ENCODE peak calls at places on chromosomes 7 and 10, in eight cellular contexts. L, S, X, D, F, O, W and J are unnamed samples.

GRCh38 chr10:484925-485661 is 204.4 kb downstream of the DIP2C start:
- DNase-seq in O (no peak), X (no peak), D (no peak), F (no peak), S (no peak), L (no peak), W (no peak), J (no peak)

GRCh38 chr10:111831058-111831457 is 352.5 kb downstream of the GPAM start:
- DNase-seq in F (no peak), L (no peak), O (no peak), S (no peak), X (no peak), D (no peak), W (no peak), J (no peak)

GRCh38 chr10:48418189-48418588 is 111.7 kb downstream of the MAPK8 start:
- DNase-seq in O (no peak), L (no peak), D (no peak), W (no peak), S (no peak), X (no peak), F (no peak), J (no peak)

GRCh38 chr10:31698169-31698890 is 230.3 kb downstream of the ARHGAP12 start:
- DNase-seq in F (peak), D (no peak), L (no peak), O (no peak), S (peak), X (peak), W (no peak), J (peak)

GRCh38 chr10:326350-326749 is 191.1 kb downstream of the ZMYND11 start:
- DNase-seq in L (no peak), F (no peak), O (no peak), W (no peak), S (no peak), X (no peak), D (no peak), J (no peak)

GRCh38 chr7:68888971-68889385 is 709.3 kb upstream of the AUTS2 start:
- DNase-seq in X (no peak), L (no peak), O (no peak), W (no peak), F (no peak), D (no peak), S (no peak), J (peak)

GRCh38 chr10:73850863-73851461 is 23.4 kb downstream of the CAMK2G start:
- DNase-seq in O (no peak), F (peak), W (peak), L (no peak), D (no peak), S (peak), X (peak), J (peak)

GRCh38 chr7:26664735-26665420 is 199.5 kb downstream of the SKAP2 start:
- DNase-seq in O (peak), L (peak), F (peak), W (no peak), X (peak), S (no peak), D (no peak), J (peak)

GRCh38 chr10:11715815-11716494 is 26.2 kb upstream of the ECHDC3 start:
- DNase-seq in D (peak), X (no peak), L (no peak), F (no peak), W (no peak), S (no peak), O (no peak), J (no peak)

GRCh38 chr7:32560075-32560474 is 64.8 kb downstream of the AVL9 start:
- DNase-seq in D (no peak), F (no peak), W (no peak), S (no peak), X (no peak), L (no peak), O (no peak), J (no peak)

GRCh38 chr7:91325731-91326130 is 61.5 kb downstream of the FZD1 start:
- DNase-seq in F (no peak), O (no peak), D (no peak), W (no peak), X (peak), S (no peak), L (no peak), J (no peak)

GRCh38 chr7:18426564-18427226 is 68.9 kb upstream of the HDAC9 start:
- DNase-seq in D (no peak), W (no peak), S (no peak), L (no peak), F (peak), X (peak), O (no peak), J (peak)

GRCh38 chr7:77482015-77482414 is 55.1 kb upstream of the PTPN12 start:
- DNase-seq in D (no peak), W (no peak), S (no peak), L (peak), O (no peak), X (no peak), F (no peak), J (peak)

GRCh38 chr10:95208702-95209391 is 14.8 kb downstream of the ACSM6 start:
- DNase-seq in X (no peak), S (no peak), F (no peak), D (no peak), W (peak), O (no peak), L (no peak), J (peak)

GRCh38 chr7:1055084-1055450 is 10.7 kb downstream of the GPR146 start:
- DNase-seq in W (no peak), L (peak), D (peak), S (peak), F (peak), X (no peak), O (peak), J (peak)

GRCh38 chr7:28135760-28136159 is 44.8 kb downstream of the JAZF1 start:
- DNase-seq in F (no peak), D (no peak), O (no peak), X (no peak), L (no peak), W (no peak), S (no peak), J (peak)

GRCh38 chr10:22742678-22743077 is 28.3 kb upstream of the PIP4K2A start:
- DNase-seq in F (no peak), S (no peak), X (no peak), D (no peak), O (no peak), W (no peak), L (no peak), J (no peak)

GRCh38 chr10:79405221-79405994 is 40.0 kb downstream of the ZCCHC24 start:
- DNase-seq in X (no peak), O (no peak), L (peak), F (no peak), D (peak), W (peak), S (peak), J (no peak)

GRCh38 chr10:29533696-29534285 is 101.0 kb downstream of the SVIL start:
- DNase-seq in F (no peak), W (no peak), L (no peak), S (no peak), D (no peak), O (no peak), X (peak), J (no peak)

GRCh38 chr7:22728416-22729029 is 1.5 kb downstream of the IL6 start:
- DNase-seq in F (peak), D (no peak), O (no peak), W (peak), L (no peak), S (no peak), X (peak), J (peak)

GRCh38 chr10:49172204-49173132 is 15.7 kb downstream of the TMEM273 start:
- DNase-seq in L (no peak), D (peak), W (no peak), X (no peak), O (no peak), S (no peak), F (no peak), J (no peak)

GRCh38 chr7:124032369-124033092 is at the start of gene TMEM229A:
- DNase-seq in L (peak), W (peak), D (peak), S (peak), F (peak), O (no peak), X (peak), J (peak)

GRCh38 chr10:26737730-26738129 is 40.2 kb downstream of the PDSS1 start:
- DNase-seq in D (no peak), L (no peak), X (peak), O (no peak), W (no peak), S (no peak), F (peak), J (peak)

GRCh38 chr10:103574116-103575061 is 80.9 kb downstream of the NEURL1 start:
- DNase-seq in W (no peak), L (no peak), O (no peak), D (no peak), S (no peak), X (no peak), F (no peak), J (no peak)

GRCh38 chr10:77919713-77920108 is 6.8 kb downstream of the DLG5 start:
- DNase-seq in W (no peak), L (no peak), O (no peak), S (no peak), D (no peak), F (peak), X (peak), J (peak)

GRCh38 chr7:40470111-40470736 is 335.4 kb downstream of the SUGCT start:
- DNase-seq in W (no peak), L (no peak), O (no peak), F (peak), X (peak), S (peak), D (no peak), J (no peak)

GRCh38 chr7:4139656-4140320 is 542.3 kb upstream of the FOXK1 start:
- DNase-seq in F (no peak), X (no peak), S (no peak), W (peak), O (no peak), L (peak), D (no peak), J (no peak)

GRCh38 chr7:12570529-12571461 is at the start of gene SCIN:
- DNase-seq in O (no peak), F (no peak), S (no peak), L (peak), X (peak), W (peak), D (peak), J (peak)

GRCh38 chr10:72477463-72477862 is 122.7 kb upstream of the DNAJB12 start:
- DNase-seq in F (no peak), X (no peak), L (no peak), W (no peak), S (no peak), D (no peak), O (no peak), J (no peak)

GRCh38 chr7:99371376-99371920 is 3.1 kb upstream of the ARPC1B start:
- DNase-seq in X (peak), W (no peak), S (no peak), O (no peak), L (no peak), D (no peak), F (no peak), J (no peak)

GRCh38 chr10:69685802-69686585 is 55.9 kb downstream of the FAM241B start:
- DNase-seq in L (peak), F (peak), W (peak), X (peak), O (no peak), S (peak), D (no peak), J (peak)

GRCh38 chr7:140653319-140654108 is 12.9 kb upstream of the DENND2A start:
- DNase-seq in L (no peak), X (peak), W (peak), D (no peak), O (no peak), S (peak), F (peak), J (peak)
- TF ChIP-seq CTCF in L (peak), X (peak), W (peak), D (peak), O (peak), S (peak), F (peak), J (peak)

GRCh38 chr7:94375167-94375566 is 19.5 kb upstream of the COL1A2 start:
- DNase-seq in D (no peak), O (no peak), F (peak), L (no peak), W (peak), S (peak), X (peak), J (peak)
- H3K4me3 ChIP-seq in D (no peak), O (no peak), F (peak), L (no peak), W (no peak), S (peak), X (peak), J (peak)

GRCh38 chr7:119482209-119482608 is 790.8 kb upstream of the KCND2 start:
- DNase-seq in L (no peak), W (peak), O (no peak), S (no peak), F (no peak), D (no peak), X (peak), J (peak)
- TF ChIP-seq CTCF in L (peak), W (peak), O (no peak), S (no peak), F (no peak), D (no peak), X (peak), J (peak)

DNA sequence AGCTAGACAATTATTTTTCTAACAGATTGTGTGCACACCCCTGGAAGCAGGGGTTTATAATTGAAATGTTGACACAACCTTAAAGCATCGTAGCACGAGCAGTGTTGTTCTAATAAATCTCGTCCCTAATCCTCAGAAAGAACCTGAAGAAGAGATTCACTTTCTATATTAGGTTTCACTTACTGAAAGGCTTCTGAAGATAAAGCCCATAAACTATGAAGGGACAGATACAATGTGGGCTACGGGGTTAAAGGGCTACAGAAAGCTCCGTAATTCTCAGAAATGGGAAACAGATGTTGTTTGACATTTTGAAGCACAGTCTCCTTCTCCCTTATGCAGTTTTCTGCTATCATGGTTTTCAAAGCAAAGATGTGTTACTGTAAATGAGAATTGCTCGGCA is 479.6 kb downstream of the GATA3 start:
- DNase-seq in F (no peak), S (no peak), L (no peak), D (no peak), X (no peak), W (no peak), O (no peak), J (no peak)
- H3K4me3 ChIP-seq in F (no peak), S (no peak), L (no peak), D (no peak), X (no peak), W (no peak), O (no peak), J (no peak)

DNA sequence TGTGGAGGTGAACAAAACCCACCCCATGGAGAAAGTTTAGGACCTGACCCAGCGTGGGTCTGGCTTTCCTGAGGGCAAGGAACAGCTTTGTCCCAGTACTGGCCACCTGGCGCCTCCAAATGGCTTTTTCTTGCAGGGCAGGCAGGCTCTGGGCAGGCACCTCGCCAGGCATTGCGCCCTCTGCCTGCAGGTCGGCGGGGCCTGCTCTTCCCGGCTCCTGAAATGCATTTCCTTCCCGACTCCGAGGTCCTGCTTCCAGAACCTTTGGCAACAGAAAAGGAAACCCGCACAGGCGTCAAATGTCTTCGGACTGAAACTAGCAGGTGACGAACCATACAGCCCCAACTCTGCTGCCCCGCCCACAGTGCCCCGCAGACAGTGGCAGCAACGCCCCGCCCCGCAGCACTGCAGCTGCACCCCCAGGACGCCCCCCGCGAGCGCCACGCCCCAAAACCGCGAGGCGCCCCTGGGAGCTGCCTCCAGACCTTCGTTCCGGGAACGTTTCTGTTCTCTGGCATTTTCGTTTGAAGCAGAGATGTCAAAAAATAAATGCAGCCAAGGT is 65.5 kb downstream of the C10orf143 start:
- DNase-seq in O (no peak), D (peak), L (peak), F (no peak), S (no peak), X (no peak), W (peak), J (no peak)
- TF ChIP-seq CTCF in O (no peak), D (no peak), L (no peak), F (peak), S (no peak), X (no peak), W (peak), J (no peak)

GRCh38 chr10:76721891-76722505 is 915.6 kb downstream of the KCNMA1 start:
- DNase-seq in L (no peak), S (no peak), F (no peak), W (no peak), D (no peak), O (no peak), X (peak), J (no peak)
- H3K4me3 ChIP-seq in L (no peak), S (no peak), F (no peak), W (no peak), D (no peak), O (no peak), X (no peak), J (no peak)

GRCh38 chr7:42666994-42667393 is 244.9 kb downstream of the C7orf25 start:
- DNase-seq in W (no peak), X (no peak), D (no peak), F (no peak), O (no peak), S (no peak), L (no peak), J (no peak)
- TF ChIP-seq CTCF in W (no peak), X (no peak), D (no peak), F (no peak), O (no peak), S (no peak), L (no peak), J (no peak)

GRCh38 chr10:6136215-6137201 is 47.7 kb downstream of the RBM17 start:
- DNase-seq in X (peak), F (peak), D (peak), O (no peak), L (peak), W (no peak), S (no peak), J (peak)
- H3K4me3 ChIP-seq in X (no peak), F (no peak), D (no peak), O (no peak), L (no peak), W (no peak), S (no peak), J (no peak)

GRCh38 chr10:17645591-17646345 is 1.8 kb downstream of the STAM start:
- DNase-seq in L (no peak), F (peak), O (no peak), X (no peak), D (no peak), W (no peak), S (no peak), J (no peak)
- TF ChIP-seq CTCF in L (no peak), F (no peak), O (no peak), X (no peak), D (no peak), W (no peak), S (no peak), J (no peak)

GRCh38 chr10:132544744-132545658 is 7.4 kb downstream of the INPP5A start:
- DNase-seq in D (no peak), S (no peak), L (peak), W (no peak), F (no peak), O (no peak), X (no peak), J (no peak)

GRCh38 chr10:132542086-132542775 is 4.6 kb downstream of the INPP5A start:
- DNase-seq in D (peak), L (peak), S (peak), F (no peak), O (no peak), X (no peak), W (no peak), J (no peak)

GRCh38 chr10:132545659-132546367 is 8.2 kb downstream of the INPP5A start:
- DNase-seq in W (no peak), L (peak), S (no peak), F (no peak), X (no peak), O (no peak), D (no peak), J (no peak)

GRCh38 chr10:132542819-132543218 is 5.2 kb downstream of the INPP5A start:
- DNase-seq in S (no peak), X (no peak), O (no peak), W (no peak), D (no peak), L (no peak), F (no peak), J (no peak)

DNA sequence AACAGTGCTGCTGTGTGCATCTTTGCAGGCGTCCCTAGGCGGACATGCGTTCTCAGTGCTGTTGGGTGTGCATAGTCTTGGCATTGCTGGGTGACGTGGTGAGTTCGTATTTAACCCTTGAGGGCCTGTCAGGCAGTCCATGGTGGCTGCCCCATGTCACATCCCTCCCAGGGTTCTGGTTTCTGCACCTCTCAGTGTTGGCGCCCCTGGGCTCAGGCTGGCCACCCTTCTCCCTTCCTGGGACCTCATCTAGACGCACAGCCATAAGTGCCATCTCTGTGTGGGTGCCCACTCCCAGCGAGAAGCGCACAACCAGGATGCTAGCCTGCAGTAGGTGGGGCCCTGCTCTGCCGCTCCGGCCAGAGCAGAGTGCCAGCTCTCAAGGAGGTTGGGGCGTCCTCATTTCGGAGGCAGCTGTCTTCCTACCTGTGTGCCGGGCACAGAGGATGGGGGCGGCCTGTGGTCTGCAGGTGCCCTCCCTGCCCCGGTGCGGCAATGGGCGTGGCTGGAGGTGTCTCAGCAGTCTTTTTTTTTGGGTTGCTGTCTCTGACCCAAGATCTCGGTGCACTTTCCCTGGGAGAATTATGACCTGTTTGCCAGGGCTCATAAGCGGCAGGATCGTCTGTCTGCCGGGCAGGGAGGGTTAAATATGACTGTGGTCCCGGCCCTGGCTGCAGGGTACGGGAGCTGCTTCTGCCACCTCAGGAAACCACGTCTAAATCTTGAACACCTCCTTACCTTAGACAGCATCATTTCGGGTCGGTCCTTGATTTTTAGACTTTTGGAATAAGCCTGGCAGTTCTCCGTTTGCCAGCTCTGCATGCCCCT is 6.5 kb downstream of the INPP5A start:
- DNase-seq in D (peak), W (no peak), L (peak), O (no peak), S (no peak), X (no peak), F (no peak), J (no peak)
- H3K4me3 ChIP-seq in D (no peak), W (no peak), L (no peak), O (peak), S (no peak), X (no peak), F (no peak), J (no peak)